ENCODE peak calls at places on chromosomes 12 and 14, in four cellular contexts. One of them, this sample, is unnamed.

GRCh38 chr14:65156568-65157366 is 54.5 kb upstream of the MAX start:
- DNase-seq in HepG2: no peak
- DNase-seq in K562: no peak
- DNase-seq in A549: no peak
- DNase-seq in this sample: no peak

GRCh38 chr14:33414041-33414440 is 475.4 kb downstream of the NPAS3 start:
- DNase-seq in HepG2: no peak
- DNase-seq in K562: peak; percentile 47
- DNase-seq in A549: no peak
- DNase-seq in this sample: no peak

GRCh38 chr12:127681151-127681754 is 585.7 kb upstream of the TMEM132C start:
- DNase-seq in HepG2: no peak
- DNase-seq in K562: no peak
- DNase-seq in A549: no peak
- DNase-seq in this sample: no peak

GRCh38 chr12:4202482-4202881 is 71.1 kb upstream of the CCND2 start:
- DNase-seq in HepG2: no peak
- DNase-seq in K562: no peak
- DNase-seq in A549: no peak
- DNase-seq in this sample: no peak

GRCh38 chr12:52268212-52268611 is 6.2 kb upstream of the KRT86 start:
- DNase-seq in HepG2: no peak
- DNase-seq in K562: no peak
- DNase-seq in A549: no peak
- DNase-seq in this sample: no peak

GRCh38 chr12:50924439-50925341 is 27.7 kb upstream of the HIGD1C start:
- DNase-seq in HepG2: peak; percentile 89
- DNase-seq in K562: peak; percentile 93
- DNase-seq in A549: no peak
- DNase-seq in this sample: no peak

GRCh38 chr12:57874166-57875108 is 27.9 kb upstream of the CTDSP2 start:
- DNase-seq in HepG2: no peak
- DNase-seq in K562: no peak
- DNase-seq in A549: no peak
- DNase-seq in this sample: no peak

GRCh38 chr12:42643881-42644579 is 54.5 kb upstream of the PRICKLE1 start:
- DNase-seq in HepG2: no peak
- DNase-seq in K562: no peak
- DNase-seq in A549: no peak
- DNase-seq in this sample: no peak

GRCh38 chr14:102389261-102389660 is 26.5 kb downstream of the TECPR2 start:
- DNase-seq in HepG2: no peak
- DNase-seq in K562: no peak
- DNase-seq in A549: no peak
- DNase-seq in this sample: no peak

GRCh38 chr14:39203659-39204606 is 28.9 kb downstream of the PNN start:
- DNase-seq in HepG2: peak; percentile 70
- DNase-seq in K562: peak; percentile 80
- DNase-seq in A549: no peak
- DNase-seq in this sample: peak; percentile 44

GRCh38 chr14:63212776-63213500 is 8.7 kb downstream of the RHOJ start:
- DNase-seq in HepG2: no peak
- DNase-seq in K562: no peak
- DNase-seq in A549: no peak
- DNase-seq in this sample: no peak

GRCh38 chr14:104355949-104356737 is 217.8 kb downstream of the KIF26A start:
- DNase-seq in HepG2: no peak
- DNase-seq in K562: no peak
- DNase-seq in A549: no peak
- DNase-seq in this sample: no peak

GRCh38 chr12:3680919-3681594 is 71.9 kb downstream of the CRACR2A start:
- DNase-seq in HepG2: no peak
- DNase-seq in K562: no peak
- DNase-seq in A549: no peak
- DNase-seq in this sample: no peak

GRCh38 chr12:92063641-92064040 is 82.0 kb downstream of the BTG1 start:
- DNase-seq in HepG2: no peak
- DNase-seq in K562: no peak
- DNase-seq in A549: no peak
- DNase-seq in this sample: no peak

GRCh38 chr12:128009108-128009507 is 257.9 kb upstream of the TMEM132C start:
- DNase-seq in HepG2: no peak
- DNase-seq in K562: no peak
- DNase-seq in A549: no peak
- DNase-seq in this sample: no peak

GRCh38 chr12:114512351-114512750 is 106.4 kb upstream of the TBX5 start:
- DNase-seq in HepG2: peak; percentile 19
- DNase-seq in K562: peak; percentile 3
- DNase-seq in A549: no peak
- DNase-seq in this sample: no peak

GRCh38 chr12:30719060-30719459 is 23.4 kb upstream of the IPO8 start:
- DNase-seq in HepG2: no peak
- DNase-seq in K562: no peak
- DNase-seq in A549: no peak
- DNase-seq in this sample: no peak

GRCh38 chr12:92141585-92142244 is 3.9 kb downstream of the BTG1 start:
- DNase-seq in HepG2: no peak
- DNase-seq in K562: no peak
- DNase-seq in A549: no peak
- DNase-seq in this sample: no peak

GRCh38 chr14:57382283-57382682 is 8.1 kb upstream of the NAA30 start:
- DNase-seq in HepG2: peak; percentile 42
- DNase-seq in K562: no peak
- DNase-seq in A549: no peak
- DNase-seq in this sample: no peak
- TF ChIP-seq MAX in HepG2: no peak
- TF ChIP-seq MAX in K562: no peak
- TF ChIP-seq MAX in A549: no peak
- TF ChIP-seq MAX in this sample: no peak

DNA sequence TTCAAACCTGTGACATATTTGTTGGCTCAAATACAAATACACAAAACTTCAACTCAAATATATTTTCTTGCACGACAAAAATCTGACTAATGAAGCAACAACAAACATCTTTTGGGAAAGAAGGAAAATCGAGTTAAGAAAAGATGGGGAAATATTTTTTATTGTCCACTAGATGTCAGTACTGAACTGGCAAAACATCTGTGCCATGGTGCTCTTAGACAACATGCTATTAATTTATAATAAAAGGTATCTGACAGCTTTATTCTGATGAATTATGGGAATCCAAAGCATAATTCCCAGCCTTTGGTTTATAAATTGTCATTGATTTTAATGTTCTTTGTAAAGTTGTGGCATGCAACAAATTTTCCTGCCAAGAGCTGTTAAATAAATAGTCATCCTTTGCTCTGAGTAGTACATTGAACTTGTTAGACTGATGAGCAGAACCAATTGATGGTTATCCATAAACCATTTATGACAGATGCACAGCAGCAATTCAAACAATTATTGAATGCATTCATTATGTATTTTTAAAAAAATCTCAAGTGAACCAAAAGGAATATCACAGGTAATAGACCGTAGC is 231.2 kb downstream of the ETNK1 start:
- DNase-seq in HepG2: peak; percentile 20
- DNase-seq in K562: peak; percentile 30
- DNase-seq in A549: peak; percentile 8
- DNase-seq in this sample: no peak
- TF ChIP-seq JUN in HepG2: no peak
- TF ChIP-seq JUN in K562: no peak
- TF ChIP-seq JUN in A549: no peak
- TF ChIP-seq JUN in this sample: no peak

DNA sequence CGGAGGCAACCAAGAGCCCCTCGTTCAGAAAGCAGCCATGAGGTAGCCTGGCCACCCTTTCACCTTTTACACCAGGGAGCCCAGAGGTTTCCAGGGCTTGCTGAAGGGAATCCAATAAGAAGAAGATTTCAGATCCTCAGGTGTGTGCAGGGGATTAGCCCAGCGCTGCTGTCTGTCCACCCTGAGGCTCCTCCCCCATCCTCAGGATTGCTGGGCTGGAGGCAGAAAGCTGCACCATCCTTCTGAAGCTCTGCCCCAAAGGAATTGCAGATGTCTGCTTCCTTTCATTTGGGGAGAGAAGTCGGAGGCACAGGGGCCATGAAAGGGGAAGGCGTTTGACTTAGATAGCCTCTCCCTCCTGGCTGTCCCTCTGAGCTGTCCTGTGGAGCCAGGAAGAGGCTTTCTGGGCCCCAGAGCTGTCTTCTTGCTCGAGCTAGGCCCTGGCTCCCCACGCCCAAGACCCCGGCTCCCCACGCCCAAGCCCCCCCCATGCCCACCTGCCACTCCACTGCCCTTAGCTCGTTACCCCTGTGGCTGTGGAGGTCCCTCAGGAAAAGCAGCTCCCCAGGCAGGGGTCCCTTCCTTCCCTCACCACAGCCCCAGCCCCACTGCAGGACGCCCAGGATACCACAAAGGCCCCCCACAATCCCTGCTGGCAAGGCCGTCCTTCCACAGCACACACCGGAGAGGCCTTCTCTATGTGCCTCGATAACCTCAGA is 359.0 kb downstream of the CACNA1C start:
- DNase-seq in HepG2: no peak
- DNase-seq in K562: no peak
- DNase-seq in A549: no peak
- DNase-seq in this sample: no peak
- TF ChIP-seq ESRRA in HepG2: no peak
- TF ChIP-seq ESRRA in K562: no peak
- TF ChIP-seq ESRRA in A549: no peak
- TF ChIP-seq ESRRA in this sample: no peak

GRCh38 chr12:182381-182883 is 31.5 kb downstream of the SLC6A12 start:
- DNase-seq in HepG2: no peak
- DNase-seq in K562: no peak
- DNase-seq in A549: peak; percentile 67
- DNase-seq in this sample: no peak
- TF ChIP-seq MAX in HepG2: no peak
- TF ChIP-seq MAX in K562: no peak
- TF ChIP-seq MAX in A549: no peak
- TF ChIP-seq MAX in this sample: no peak

DNA sequence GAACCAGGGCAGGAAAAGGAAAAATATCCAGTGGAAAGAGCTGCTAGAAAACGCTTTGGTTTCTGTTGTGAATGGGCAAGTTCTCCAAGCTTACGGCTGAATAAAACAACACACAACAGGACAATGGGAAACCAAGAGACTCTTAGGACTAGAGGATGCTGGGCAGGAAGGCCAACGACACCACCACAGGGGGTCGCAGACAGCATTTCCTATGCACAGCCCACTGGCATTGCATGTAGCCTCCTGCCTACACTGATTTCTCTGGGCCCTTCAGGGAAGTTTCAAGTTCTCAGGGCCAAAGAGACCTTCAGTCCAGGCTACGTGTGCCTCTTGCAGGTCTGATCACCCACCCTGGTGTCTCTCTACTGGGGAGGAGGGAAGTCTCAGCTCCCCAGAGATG is 108.0 kb downstream of the RIMBP2 start:
- DNase-seq in HepG2: no peak
- DNase-seq in K562: no peak
- DNase-seq in A549: no peak
- DNase-seq in this sample: no peak
- TF ChIP-seq JUN in HepG2: no peak
- TF ChIP-seq JUN in K562: no peak
- TF ChIP-seq JUN in A549: no peak
- TF ChIP-seq JUN in this sample: no peak